ENCODE peak calls at places on chromosomes 11 and 22, in seven cellular contexts. One of them, this sample, is unnamed. For H3K4me1 and H3K9me3, the result is how much of the 10 kb centered on the place peaks cover.

GRCh38 chr11:30346068-30346688 is 23.3 kb downstream of the ARL14EP start:
- DNase-seq in A549: peak
- DNase-seq in HCT116: peak
- DNase-seq in IMR-90: peak
- DNase-seq in stomach: no peak
- DNase-seq in adrenal gland: no peak
- DNase-seq in suprapubic skin: no peak
- DNase-seq in this sample: no peak

GRCh38 chr11:123451183-123451907 is 21.3 kb downstream of the GRAMD1B start:
- DNase-seq in A549: no peak
- DNase-seq in HCT116: no peak
- DNase-seq in IMR-90: no peak
- DNase-seq in stomach: no peak
- DNase-seq in adrenal gland: no peak
- DNase-seq in suprapubic skin: no peak
- DNase-seq in this sample: no peak

GRCh38 chr11:113119074-113119473 is 157.9 kb downstream of the NCAM1 start:
- DNase-seq in A549: no peak
- DNase-seq in HCT116: no peak
- DNase-seq in IMR-90: no peak
- DNase-seq in stomach: no peak
- DNase-seq in adrenal gland: peak
- DNase-seq in suprapubic skin: no peak
- DNase-seq in this sample: no peak

GRCh38 chr11:43797866-43798265 is 82.8 kb upstream of the ALKBH3 start:
- DNase-seq in A549: no peak
- DNase-seq in HCT116: no peak
- DNase-seq in IMR-90: no peak
- DNase-seq in stomach: no peak
- DNase-seq in adrenal gland: no peak
- DNase-seq in suprapubic skin: no peak
- DNase-seq in this sample: no peak

GRCh38 chr11:34051349-34052035 is at the start of gene CAPRIN1:
- DNase-seq in A549: peak
- DNase-seq in HCT116: peak
- DNase-seq in IMR-90: peak
- DNase-seq in stomach: peak
- DNase-seq in adrenal gland: peak
- DNase-seq in suprapubic skin: peak
- DNase-seq in this sample: peak

GRCh38 chr11:12079726-12080556 is 30.4 kb upstream of the MICAL2 start:
- DNase-seq in A549: peak
- DNase-seq in HCT116: peak
- DNase-seq in IMR-90: peak
- DNase-seq in stomach: peak
- DNase-seq in adrenal gland: peak
- DNase-seq in suprapubic skin: peak
- DNase-seq in this sample: peak

GRCh38 chr11:75201771-75202170 is 38.8 kb upstream of the TPBGL start:
- DNase-seq in A549: no peak
- DNase-seq in HCT116: no peak
- DNase-seq in IMR-90: no peak
- DNase-seq in stomach: no peak
- DNase-seq in adrenal gland: no peak
- DNase-seq in suprapubic skin: no peak
- DNase-seq in this sample: no peak

GRCh38 chr11:132802932-132803331 is 729.4 kb downstream of the OPCML start:
- DNase-seq in A549: no peak
- DNase-seq in HCT116: no peak
- DNase-seq in IMR-90: no peak
- DNase-seq in stomach: no peak
- DNase-seq in adrenal gland: no peak
- DNase-seq in suprapubic skin: no peak
- DNase-seq in this sample: no peak

DNA sequence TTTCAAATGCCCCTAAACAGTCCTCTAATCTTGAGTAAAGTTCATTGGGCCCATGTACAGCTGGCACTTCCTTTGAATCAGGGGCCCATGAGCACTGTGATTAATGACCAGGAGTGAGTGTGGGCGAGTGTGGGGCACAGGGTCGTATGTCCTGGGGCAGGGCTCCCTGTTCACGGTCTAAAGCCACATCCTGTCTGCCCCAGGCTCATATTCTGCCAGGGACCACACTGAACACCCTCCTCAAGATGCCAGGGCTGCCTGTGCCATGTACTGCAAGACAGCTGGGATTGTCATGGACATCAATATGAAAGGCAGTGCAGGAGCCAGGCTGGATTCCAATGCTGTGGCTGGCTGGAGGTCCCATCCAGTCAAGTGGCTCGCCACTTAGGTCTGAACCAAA is 130.5 kb downstream of the KIRREL3 start:
- DNase-seq in A549: no peak
- DNase-seq in HCT116: no peak
- DNase-seq in IMR-90: no peak
- DNase-seq in stomach: no peak
- DNase-seq in adrenal gland: no peak
- DNase-seq in suprapubic skin: no peak
- DNase-seq in this sample: no peak
- TF ChIP-seq POLR2A in A549: no peak
- TF ChIP-seq POLR2A in HCT116: no peak
- TF ChIP-seq POLR2A in IMR-90: no peak
- TF ChIP-seq POLR2A in stomach: no peak
- TF ChIP-seq POLR2A in adrenal gland: no peak
- TF ChIP-seq POLR2A in suprapubic skin: no peak
- TF ChIP-seq POLR2A in this sample: no peak

GRCh38 chr11:96299155-96299883 is 43.7 kb downstream of the MAML2 start:
- DNase-seq in A549: no peak
- DNase-seq in HCT116: no peak
- DNase-seq in IMR-90: no peak
- DNase-seq in stomach: no peak
- DNase-seq in adrenal gland: no peak
- DNase-seq in suprapubic skin: no peak
- DNase-seq in this sample: no peak

GRCh38 chr11:96306600-96306932 is 36.4 kb downstream of the MAML2 start:
- DNase-seq in A549: no peak
- DNase-seq in HCT116: peak
- DNase-seq in IMR-90: no peak
- DNase-seq in stomach: no peak
- DNase-seq in adrenal gland: no peak
- DNase-seq in suprapubic skin: no peak
- DNase-seq in this sample: no peak

GRCh38 chr11:96303980-96304379 is 39.0 kb downstream of the MAML2 start:
- DNase-seq in A549: no peak
- DNase-seq in HCT116: no peak
- DNase-seq in IMR-90: no peak
- DNase-seq in stomach: no peak
- DNase-seq in adrenal gland: no peak
- DNase-seq in suprapubic skin: no peak
- DNase-seq in this sample: no peak

GRCh38 chr11:96301818-96302217 is 41.2 kb downstream of the MAML2 start:
- DNase-seq in A549: no peak
- DNase-seq in HCT116: no peak
- DNase-seq in IMR-90: no peak
- DNase-seq in stomach: no peak
- DNase-seq in adrenal gland: no peak
- DNase-seq in suprapubic skin: no peak
- DNase-seq in this sample: no peak

DNA sequence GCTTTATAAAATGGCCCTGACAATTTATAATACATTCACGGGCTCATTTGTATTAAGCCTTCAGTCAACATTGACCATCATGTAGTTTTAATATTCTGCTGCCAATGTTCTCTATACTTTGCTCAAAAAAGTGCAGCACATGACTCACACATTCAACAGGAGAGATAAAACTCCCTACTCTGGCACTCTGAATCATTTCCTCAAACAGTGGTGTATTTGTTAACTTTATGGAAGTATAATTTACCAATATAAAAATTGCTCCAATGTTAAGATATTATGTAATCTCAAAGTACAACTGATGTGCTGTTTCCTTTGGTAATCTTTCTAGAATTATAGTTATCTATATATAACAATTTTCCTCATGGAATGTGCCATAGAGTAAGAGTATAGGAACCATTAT is 39.9 kb downstream of the MAML2 start:
- DNase-seq in A549: peak
- DNase-seq in HCT116: no peak
- DNase-seq in IMR-90: peak
- DNase-seq in stomach: no peak
- DNase-seq in adrenal gland: no peak
- DNase-seq in suprapubic skin: no peak
- DNase-seq in this sample: no peak
- H3K4me1 ChIP-seq in A549: under half
- H3K4me1 ChIP-seq in HCT116: half or more
- H3K4me1 ChIP-seq in IMR-90: under half
- H3K4me1 ChIP-seq in stomach: under half
- H3K4me1 ChIP-seq in adrenal gland: under half
- H3K4me1 ChIP-seq in suprapubic skin: half or more
- H3K4me1 ChIP-seq in this sample: under half

GRCh38 chr22:49193901-49194465 is 633.7 kb downstream of the BRD1 start:
- DNase-seq in A549: no peak
- DNase-seq in HCT116: no peak
- DNase-seq in IMR-90: no peak
- DNase-seq in stomach: no peak
- DNase-seq in adrenal gland: no peak
- DNase-seq in suprapubic skin: no peak
- DNase-seq in this sample: peak

GRCh38 chr22:49192857-49193250 is 634.8 kb downstream of the BRD1 start:
- DNase-seq in A549: no peak
- DNase-seq in HCT116: no peak
- DNase-seq in IMR-90: no peak
- DNase-seq in stomach: no peak
- DNase-seq in adrenal gland: no peak
- DNase-seq in suprapubic skin: no peak
- DNase-seq in this sample: no peak

GRCh38 chr22:49191506-49191980 is 636.1 kb downstream of the BRD1 start:
- DNase-seq in A549: no peak
- DNase-seq in HCT116: no peak
- DNase-seq in IMR-90: no peak
- DNase-seq in stomach: no peak
- DNase-seq in adrenal gland: no peak
- DNase-seq in suprapubic skin: no peak
- DNase-seq in this sample: no peak

GRCh38 chr22:49192180-49192856 is 635.4 kb downstream of the BRD1 start:
- DNase-seq in A549: no peak
- DNase-seq in HCT116: no peak
- DNase-seq in IMR-90: no peak
- DNase-seq in stomach: no peak
- DNase-seq in adrenal gland: peak
- DNase-seq in suprapubic skin: no peak
- DNase-seq in this sample: no peak

GRCh38 chr22:49193348-49193747 is 634.3 kb downstream of the BRD1 start:
- DNase-seq in A549: no peak
- DNase-seq in HCT116: no peak
- DNase-seq in IMR-90: no peak
- DNase-seq in stomach: no peak
- DNase-seq in adrenal gland: no peak
- DNase-seq in suprapubic skin: no peak
- DNase-seq in this sample: no peak
- H3K9me3 ChIP-seq in A549: under half
- H3K9me3 ChIP-seq in HCT116: under half
- H3K9me3 ChIP-seq in IMR-90: half or more
- H3K9me3 ChIP-seq in stomach: under half
- H3K9me3 ChIP-seq in adrenal gland: under half
- H3K9me3 ChIP-seq in suprapubic skin: under half
- H3K9me3 ChIP-seq in this sample: under half

GRCh38 chr22:36362819-36363377 is 24.9 kb downstream of the MYH9 start:
- DNase-seq in A549: no peak
- DNase-seq in HCT116: no peak
- DNase-seq in IMR-90: no peak
- DNase-seq in stomach: no peak
- DNase-seq in adrenal gland: peak
- DNase-seq in suprapubic skin: no peak
- DNase-seq in this sample: no peak

GRCh38 chr22:36365020-36365411 is 22.8 kb downstream of the MYH9 start:
- DNase-seq in A549: peak
- DNase-seq in HCT116: peak
- DNase-seq in IMR-90: peak
- DNase-seq in stomach: peak
- DNase-seq in adrenal gland: peak
- DNase-seq in suprapubic skin: no peak
- DNase-seq in this sample: no peak

GRCh38 chr22:36364255-36365019 is 23.3 kb downstream of the MYH9 start:
- DNase-seq in A549: no peak
- DNase-seq in HCT116: no peak
- DNase-seq in IMR-90: no peak
- DNase-seq in stomach: no peak
- DNase-seq in adrenal gland: no peak
- DNase-seq in suprapubic skin: no peak
- DNase-seq in this sample: no peak

GRCh38 chr22:36362077-36362476 is 25.7 kb downstream of the MYH9 start:
- DNase-seq in A549: no peak
- DNase-seq in HCT116: no peak
- DNase-seq in IMR-90: no peak
- DNase-seq in stomach: no peak
- DNase-seq in adrenal gland: no peak
- DNase-seq in suprapubic skin: no peak
- DNase-seq in this sample: no peak

GRCh38 chr22:36363378-36363931 is 24.3 kb downstream of the MYH9 start:
- DNase-seq in A549: no peak
- DNase-seq in HCT116: no peak
- DNase-seq in IMR-90: no peak
- DNase-seq in stomach: peak
- DNase-seq in adrenal gland: no peak
- DNase-seq in suprapubic skin: no peak
- DNase-seq in this sample: no peak
- TF ChIP-seq POLR2A in A549: no peak
- TF ChIP-seq POLR2A in HCT116: no peak
- TF ChIP-seq POLR2A in IMR-90: no peak
- TF ChIP-seq POLR2A in stomach: no peak
- TF ChIP-seq POLR2A in adrenal gland: no peak
- TF ChIP-seq POLR2A in suprapubic skin: no peak
- TF ChIP-seq POLR2A in this sample: no peak

GRCh38 chr22:37749223-37749622 is 52.4 kb downstream of the TRIOBP start:
- DNase-seq in A549: no peak
- DNase-seq in HCT116: no peak
- DNase-seq in IMR-90: no peak
- DNase-seq in stomach: peak
- DNase-seq in adrenal gland: no peak
- DNase-seq in suprapubic skin: no peak
- DNase-seq in this sample: no peak
- H3K4me1 ChIP-seq in A549: half or more
- H3K4me1 ChIP-seq in HCT116: half or more
- H3K4me1 ChIP-seq in IMR-90: half or more
- H3K4me1 ChIP-seq in stomach: half or more
- H3K4me1 ChIP-seq in adrenal gland: half or more
- H3K4me1 ChIP-seq in suprapubic skin: half or more
- H3K4me1 ChIP-seq in this sample: under half